ENCODE peak calls at places on chromosomes 7 and 10, in seven cellular contexts. One of them, this sample, is unnamed.

GRCh38 chr7:99452541-99452940 is 13.4 kb downstream of the ATP5MF start:
- DNase-seq in IMR-90: no peak
- DNase-seq in heart left ventricle: no peak
- DNase-seq in HepG2: no peak
- DNase-seq in body of pancreas: no peak
- DNase-seq in tibial nerve: no peak
- DNase-seq in transverse colon: no peak
- DNase-seq in this sample: no peak

GRCh38 chr7:45068236-45069023 is 20.3 kb downstream of the NACAD start:
- DNase-seq in transverse colon: peak; percentile 17
- DNase-seq in body of pancreas: no peak
- DNase-seq in heart left ventricle: no peak
- DNase-seq in HepG2: no peak
- DNase-seq in tibial nerve: no peak
- DNase-seq in IMR-90: no peak
- DNase-seq in this sample: no peak

GRCh38 chr7:1200045-1200444 is 32.6 kb upstream of the UNCX start:
- DNase-seq in body of pancreas: no peak
- DNase-seq in transverse colon: no peak
- DNase-seq in heart left ventricle: no peak
- DNase-seq in tibial nerve: no peak
- DNase-seq in HepG2: no peak
- DNase-seq in IMR-90: peak; percentile 29
- DNase-seq in this sample: no peak

GRCh38 chr10:74011762-74012161 is 13.8 kb downstream of the VCL start:
- DNase-seq in IMR-90: peak; percentile 89
- DNase-seq in tibial nerve: peak; percentile 69
- DNase-seq in HepG2: no peak
- DNase-seq in heart left ventricle: no peak
- DNase-seq in body of pancreas: peak; percentile 30
- DNase-seq in transverse colon: no peak
- DNase-seq in this sample: no peak

GRCh38 chr10:112634096-112634830 is 187.2 kb downstream of the VTI1A start:
- DNase-seq in heart left ventricle: no peak
- DNase-seq in tibial nerve: no peak
- DNase-seq in IMR-90: peak; percentile 21
- DNase-seq in transverse colon: no peak
- DNase-seq in body of pancreas: no peak
- DNase-seq in HepG2: no peak
- DNase-seq in this sample: no peak

GRCh38 chr7:73974101-73974947 is 53.6 kb upstream of the ELN start:
- DNase-seq in HepG2: no peak
- DNase-seq in IMR-90: no peak
- DNase-seq in transverse colon: no peak
- DNase-seq in tibial nerve: no peak
- DNase-seq in heart left ventricle: no peak
- DNase-seq in body of pancreas: no peak
- DNase-seq in this sample: no peak

GRCh38 chr10:86758231-86759072 is 2.0 kb downstream of the BMPR1A start:
- DNase-seq in HepG2: peak; percentile 28
- DNase-seq in tibial nerve: no peak
- DNase-seq in transverse colon: no peak
- DNase-seq in body of pancreas: no peak
- DNase-seq in heart left ventricle: no peak
- DNase-seq in IMR-90: peak; percentile 25
- DNase-seq in this sample: no peak

GRCh38 chr10:132106431-132106830 is 40.7 kb downstream of the JAKMIP3 start:
- DNase-seq in body of pancreas: no peak
- DNase-seq in transverse colon: no peak
- DNase-seq in tibial nerve: no peak
- DNase-seq in HepG2: no peak
- DNase-seq in IMR-90: no peak
- DNase-seq in heart left ventricle: peak; percentile 45
- DNase-seq in this sample: no peak

GRCh38 chr7:105934577-105935185 is 28.4 kb upstream of the CDHR3 start:
- DNase-seq in tibial nerve: peak; percentile 13
- DNase-seq in IMR-90: peak; percentile 47
- DNase-seq in heart left ventricle: no peak
- DNase-seq in transverse colon: no peak
- DNase-seq in HepG2: peak; percentile 64
- DNase-seq in body of pancreas: peak; percentile 77
- DNase-seq in this sample: no peak

GRCh38 chr7:132666076-132666775 is 90.0 kb upstream of the PLXNA4 start:
- DNase-seq in body of pancreas: no peak
- DNase-seq in IMR-90: peak; percentile 5
- DNase-seq in tibial nerve: no peak
- DNase-seq in heart left ventricle: no peak
- DNase-seq in HepG2: no peak
- DNase-seq in transverse colon: no peak
- DNase-seq in this sample: no peak

GRCh38 chr7:15581352-15581951 is 19.6 kb upstream of the AGMO start:
- DNase-seq in IMR-90: no peak
- DNase-seq in tibial nerve: no peak
- DNase-seq in body of pancreas: no peak
- DNase-seq in transverse colon: no peak
- DNase-seq in heart left ventricle: no peak
- DNase-seq in HepG2: no peak
- DNase-seq in this sample: no peak

GRCh38 chr10:125398270-125398669 is 237.9 kb upstream of the CTBP2 start:
- DNase-seq in IMR-90: no peak
- DNase-seq in tibial nerve: no peak
- DNase-seq in body of pancreas: no peak
- DNase-seq in HepG2: no peak
- DNase-seq in transverse colon: no peak
- DNase-seq in heart left ventricle: no peak
- DNase-seq in this sample: no peak

GRCh38 chr7:107147464-107148214 is 21.2 kb upstream of the HBP1 start:
- DNase-seq in IMR-90: peak; percentile 47
- DNase-seq in HepG2: peak; percentile 18
- DNase-seq in heart left ventricle: no peak
- DNase-seq in body of pancreas: peak; percentile 14
- DNase-seq in tibial nerve: peak; percentile 29
- DNase-seq in transverse colon: no peak
- DNase-seq in this sample: no peak

GRCh38 chr7:5594616-5595544 is 171.2 kb upstream of the TNRC18 start:
- DNase-seq in heart left ventricle: no peak
- DNase-seq in IMR-90: peak; percentile 38
- DNase-seq in HepG2: no peak
- DNase-seq in tibial nerve: no peak
- DNase-seq in transverse colon: no peak
- DNase-seq in body of pancreas: no peak
- DNase-seq in this sample: no peak

GRCh38 chr7:69654849-69655707 is 56.8 kb downstream of the AUTS2 start:
- DNase-seq in HepG2: no peak
- DNase-seq in tibial nerve: no peak
- DNase-seq in body of pancreas: no peak
- DNase-seq in transverse colon: no peak
- DNase-seq in IMR-90: no peak
- DNase-seq in heart left ventricle: no peak
- DNase-seq in this sample: no peak

GRCh38 chr7:50693475-50693874 is 89.2 kb downstream of the GRB10 start:
- DNase-seq in IMR-90: no peak
- DNase-seq in HepG2: no peak
- DNase-seq in transverse colon: no peak
- DNase-seq in heart left ventricle: no peak
- DNase-seq in tibial nerve: no peak
- DNase-seq in body of pancreas: no peak
- DNase-seq in this sample: no peak

GRCh38 chr10:25633542-25633941 is 300.5 kb upstream of the MYO3A start:
- DNase-seq in tibial nerve: no peak
- DNase-seq in HepG2: no peak
- DNase-seq in heart left ventricle: no peak
- DNase-seq in body of pancreas: no peak
- DNase-seq in transverse colon: no peak
- DNase-seq in IMR-90: no peak
- DNase-seq in this sample: no peak

GRCh38 chr7:4835398-4836205 is 26.2 kb downstream of the PAPOLB start:
- DNase-seq in tibial nerve: no peak
- DNase-seq in transverse colon: no peak
- DNase-seq in IMR-90: no peak
- DNase-seq in heart left ventricle: no peak
- DNase-seq in HepG2: no peak
- DNase-seq in body of pancreas: peak; percentile 46
- DNase-seq in this sample: no peak

GRCh38 chr10:71740069-71740468 is 20.5 kb upstream of the C10orf105 start:
- DNase-seq in body of pancreas: peak; percentile 64
- DNase-seq in heart left ventricle: no peak
- DNase-seq in transverse colon: peak; percentile 49
- DNase-seq in IMR-90: peak; percentile 78
- DNase-seq in HepG2: no peak
- DNase-seq in tibial nerve: peak; percentile 61
- DNase-seq in this sample: no peak

GRCh38 chr7:66682350-66683093 is 53.8 kb downstream of the KCTD7 start:
- DNase-seq in body of pancreas: peak; percentile 40
- DNase-seq in HepG2: no peak
- DNase-seq in tibial nerve: no peak
- DNase-seq in heart left ventricle: no peak
- DNase-seq in transverse colon: no peak
- DNase-seq in IMR-90: peak; percentile 64
- DNase-seq in this sample: no peak

DNA sequence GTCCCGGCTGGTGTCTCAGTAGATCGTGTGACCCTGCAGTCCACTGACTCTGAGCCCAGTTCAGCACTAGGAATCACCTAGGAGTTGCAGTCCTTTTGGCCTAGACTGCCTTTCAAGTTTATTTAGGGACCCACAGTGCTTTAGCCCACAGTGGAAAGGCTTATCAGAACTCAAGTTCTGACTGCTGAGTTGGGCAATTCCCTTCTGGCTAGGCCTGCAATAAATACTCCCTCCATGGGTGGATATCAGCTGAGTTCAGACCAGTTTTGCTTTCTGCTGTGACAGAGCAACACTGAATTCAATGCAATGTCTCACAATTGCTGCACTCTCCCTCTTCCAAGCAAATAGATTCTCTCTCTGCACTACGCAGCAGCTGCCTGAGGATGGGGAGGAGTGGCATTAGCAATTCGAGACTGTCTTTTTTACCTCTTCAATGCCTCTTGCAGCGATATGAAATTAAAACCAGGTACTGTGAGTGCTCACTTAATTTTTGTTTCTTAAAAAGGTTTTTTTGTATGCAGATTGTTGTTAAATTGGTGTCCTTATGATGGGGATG is 1153.2 kb downstream of the SORCS1 start:
- DNase-seq in heart left ventricle: no peak
- DNase-seq in body of pancreas: no peak
- DNase-seq in tibial nerve: no peak
- DNase-seq in HepG2: no peak
- DNase-seq in transverse colon: no peak
- DNase-seq in IMR-90: no peak
- DNase-seq in this sample: no peak
- TF ChIP-seq POLR2A in heart left ventricle: no peak
- TF ChIP-seq POLR2A in body of pancreas: no peak
- TF ChIP-seq POLR2A in tibial nerve: no peak
- TF ChIP-seq POLR2A in HepG2: no peak
- TF ChIP-seq POLR2A in transverse colon: no peak
- TF ChIP-seq POLR2A in IMR-90: no peak
- TF ChIP-seq POLR2A in this sample: no peak

GRCh38 chr10:93150289-93150688 is 76.6 kb downstream of the CYP26A1 start:
- DNase-seq in HepG2: no peak
- DNase-seq in heart left ventricle: no peak
- DNase-seq in transverse colon: no peak
- DNase-seq in body of pancreas: no peak
- DNase-seq in tibial nerve: no peak
- DNase-seq in IMR-90: no peak
- DNase-seq in this sample: no peak

GRCh38 chr10:93148476-93148875 is 74.8 kb downstream of the CYP26A1 start:
- DNase-seq in HepG2: no peak
- DNase-seq in tibial nerve: no peak
- DNase-seq in heart left ventricle: no peak
- DNase-seq in transverse colon: no peak
- DNase-seq in body of pancreas: no peak
- DNase-seq in IMR-90: no peak
- DNase-seq in this sample: no peak

GRCh38 chr10:93149761-93150160 is 76.1 kb downstream of the CYP26A1 start:
- DNase-seq in HepG2: no peak
- DNase-seq in heart left ventricle: no peak
- DNase-seq in IMR-90: peak; percentile 4
- DNase-seq in transverse colon: no peak
- DNase-seq in tibial nerve: no peak
- DNase-seq in body of pancreas: no peak
- DNase-seq in this sample: no peak

GRCh38 chr10:93146336-93146735 is 72.6 kb downstream of the CYP26A1 start:
- DNase-seq in body of pancreas: no peak
- DNase-seq in HepG2: no peak
- DNase-seq in tibial nerve: no peak
- DNase-seq in IMR-90: no peak
- DNase-seq in heart left ventricle: no peak
- DNase-seq in transverse colon: no peak
- DNase-seq in this sample: no peak

GRCh38 chr10:93147281-93147680 is 73.6 kb downstream of the CYP26A1 start:
- DNase-seq in HepG2: no peak
- DNase-seq in body of pancreas: no peak
- DNase-seq in transverse colon: no peak
- DNase-seq in heart left ventricle: no peak
- DNase-seq in tibial nerve: no peak
- DNase-seq in IMR-90: no peak
- DNase-seq in this sample: no peak
- TF ChIP-seq POLR2A in HepG2: no peak
- TF ChIP-seq POLR2A in body of pancreas: no peak
- TF ChIP-seq POLR2A in transverse colon: no peak
- TF ChIP-seq POLR2A in heart left ventricle: no peak
- TF ChIP-seq POLR2A in tibial nerve: no peak
- TF ChIP-seq POLR2A in IMR-90: no peak
- TF ChIP-seq POLR2A in this sample: no peak

DNA sequence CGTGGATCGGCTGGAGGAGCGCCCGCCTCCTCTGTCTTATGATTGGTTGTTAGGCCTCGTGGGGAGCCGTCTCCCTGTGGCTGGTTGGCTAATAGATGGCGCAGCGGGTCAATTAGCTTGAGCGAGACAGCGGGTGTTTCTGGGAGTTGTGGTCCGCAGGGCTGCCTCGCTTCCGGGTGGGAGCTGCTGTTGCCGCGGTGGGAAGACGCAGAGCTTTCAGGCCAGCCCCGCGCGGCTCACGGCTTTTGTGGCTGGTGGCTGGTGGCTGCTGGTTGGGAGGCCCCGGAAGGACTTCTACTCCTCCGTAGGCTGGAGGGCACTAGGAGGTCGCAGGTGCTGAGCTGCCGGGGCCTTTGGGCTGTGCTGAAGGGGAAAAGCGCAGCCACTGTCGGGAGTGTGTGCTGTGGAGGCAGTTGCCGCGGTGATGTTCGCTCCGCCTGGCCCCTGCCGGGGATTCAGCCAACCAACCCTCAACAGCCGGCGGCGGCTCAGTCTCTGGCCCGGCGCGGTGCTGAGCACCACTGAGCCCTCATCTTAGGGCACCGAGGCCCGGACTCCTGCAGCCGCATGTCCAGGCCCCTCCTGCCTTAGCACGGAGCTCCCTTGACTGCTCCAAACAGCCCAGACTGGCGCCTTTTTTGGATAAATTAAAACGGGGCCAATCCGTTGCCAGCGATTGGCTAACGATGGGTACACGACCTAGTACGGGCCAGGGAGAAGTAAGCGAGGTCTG is 651 bp upstream of the C10orf143 start:
- DNase-seq in transverse colon: peak; percentile 96
- DNase-seq in IMR-90: peak; percentile 97
- DNase-seq in HepG2: peak; percentile 96
- DNase-seq in heart left ventricle: peak; percentile 96
- DNase-seq in tibial nerve: peak; percentile 96
- DNase-seq in body of pancreas: peak; percentile 98
- DNase-seq in this sample: peak; percentile 84
- TF ChIP-seq POLR2A in transverse colon: peak; percentile 57
- TF ChIP-seq POLR2A in IMR-90: no peak
- TF ChIP-seq POLR2A in HepG2: peak; percentile 72
- TF ChIP-seq POLR2A in heart left ventricle: no peak
- TF ChIP-seq POLR2A in tibial nerve: no peak
- TF ChIP-seq POLR2A in body of pancreas: peak; percentile 61
- TF ChIP-seq POLR2A in this sample: peak; percentile 69

GRCh38 chr7:96179341-96179740 is 142.6 kb downstream of the SLC25A13 start:
- DNase-seq in heart left ventricle: no peak
- DNase-seq in tibial nerve: no peak
- DNase-seq in HepG2: no peak
- DNase-seq in body of pancreas: no peak
- DNase-seq in transverse colon: no peak
- DNase-seq in IMR-90: peak; percentile 25
- DNase-seq in this sample: no peak
- TF ChIP-seq POLR2A in heart left ventricle: no peak
- TF ChIP-seq POLR2A in tibial nerve: no peak
- TF ChIP-seq POLR2A in HepG2: no peak
- TF ChIP-seq POLR2A in body of pancreas: no peak
- TF ChIP-seq POLR2A in transverse colon: no peak
- TF ChIP-seq POLR2A in IMR-90: no peak
- TF ChIP-seq POLR2A in this sample: no peak

This sample was measured in GM12892.